ENCODE peak calls at places on chromosomes 3 and 15, in six cellular contexts. E is IMR-90, R is tibial nerve, P is Panc1, B is right lobe of liver, O is transverse colon. C is an unnamed sample.

GRCh38 chr15:39747326-39747725 is 35.3 kb downstream of the FSIP1 start:
- DNase-seq in R (no peak), O (no peak), P (no peak), B (no peak), E (peak), C (no peak)

GRCh38 chr15:47194718-47195117 is 522.6 kb upstream of the SEMA6D start:
- DNase-seq in O (no peak), E (peak), P (peak), B (no peak), R (no peak), C (no peak)

GRCh38 chr3:156298938-156299337 is 178.6 kb downstream of the KCNAB1 start:
- DNase-seq in E (no peak), R (peak), O (peak), B (peak), P (no peak), C (no peak)

GRCh38 chr3:26198609-26199008 is 408.7 kb downstream of the OXSM start:
- DNase-seq in P (no peak), E (no peak), R (no peak), B (no peak), O (no peak), C (no peak)

GRCh38 chr15:91426412-91426811 is 326.4 kb downstream of the SV2B start:
- DNase-seq in O (no peak), B (no peak), R (no peak), P (no peak), E (no peak), C (no peak)

GRCh38 chr15:41967506-41968206 is 4.7 kb downstream of the EHD4 start:
- DNase-seq in O (peak), E (peak), R (peak), B (no peak), P (no peak), C (no peak)

GRCh38 chr15:45587861-45588170 is 637 bp downstream of the BLOC1S6 start:
- DNase-seq in B (no peak), O (no peak), P (no peak), E (no peak), R (no peak), C (no peak)

GRCh38 chr3:81888822-81889557 is 127.5 kb upstream of the GBE1 start:
- DNase-seq in E (peak), B (no peak), P (no peak), O (no peak), R (no peak), C (no peak)

GRCh38 chr3:59302442-59302841 is 252.6 kb upstream of the CFAP20DC start:
- DNase-seq in O (no peak), E (no peak), P (no peak), B (no peak), R (no peak), C (no peak)

GRCh38 chr3:53236112-53236841 is 19.5 kb downstream of the TKT start:
- DNase-seq in B (peak), R (peak), E (peak), O (peak), P (no peak), C (no peak)

GRCh38 chr3:151398895-151399294 is 14.3 kb upstream of the P2RY12 start:
- DNase-seq in P (no peak), O (no peak), R (no peak), E (no peak), B (no peak), C (no peak)

GRCh38 chr3:99885085-99885484 is 67.4 kb downstream of the CMSS1 start:
- DNase-seq in B (no peak), P (no peak), R (no peak), E (no peak), O (no peak), C (no peak)

GRCh38 chr3:8482960-8483665 is 18.5 kb upstream of the LMCD1 start:
- DNase-seq in O (peak), R (peak), E (peak), P (no peak), B (peak), C (no peak)

GRCh38 chr3:28467414-28467813 is 118.8 kb upstream of the AZI2 start:
- DNase-seq in R (no peak), E (no peak), B (no peak), P (no peak), O (no peak), C (no peak)

GRCh38 chr3:30878862-30879261 is 15.6 kb downstream of the GADL1 start:
- DNase-seq in B (no peak), E (no peak), P (no peak), O (no peak), R (no peak), C (no peak)

GRCh38 chr3:52534281-52535183 is 875 bp upstream of the NT5DC2 start:
- DNase-seq in B (peak), R (no peak), E (peak), O (no peak), P (no peak), C (peak)

GRCh38 chr3:184562875-184563568 is 1.4 kb downstream of the EPHB3 start:
- DNase-seq in B (no peak), P (no peak), O (no peak), R (no peak), E (peak), C (no peak)

GRCh38 chr3:121969631-121970030 is 52.4 kb downstream of the ILDR1 start:
- DNase-seq in R (no peak), O (no peak), P (no peak), E (no peak), B (no peak), C (no peak)

GRCh38 chr3:170221924-170222646 is at the start of gene PRKCI:
- DNase-seq in P (peak), E (peak), R (peak), B (peak), O (peak), C (peak)

GRCh38 chr3:55408193-55408826 is 78.8 kb downstream of the WNT5A start:
- DNase-seq in P (no peak), B (no peak), E (peak), O (peak), R (no peak), C (no peak)

GRCh38 chr15:41492597-41493204 is 973 bp upstream of the ITPKA start:
- DNase-seq in B (no peak), R (no peak), O (no peak), P (no peak), E (no peak), C (no peak)

GRCh38 chr15:21270474-21270873 is 169.8 kb downstream of the POTEB3 start:
- DNase-seq in O (no peak), E (no peak), B (no peak), P (no peak), R (no peak), C (no peak)

GRCh38 chr15:31934821-31935220 is 95.5 kb upstream of the CHRNA7 start:
- DNase-seq in O (no peak), B (no peak), P (no peak), E (no peak), R (no peak), C (no peak)

GRCh38 chr15:96463376-96463775 is 132.9 kb downstream of the NR2F2 start:
- DNase-seq in P (no peak), B (no peak), R (no peak), E (no peak), O (no peak), C (no peak)

GRCh38 chr3:38163117-38163870 is 2.0 kb upstream of the OXSR1 start:
- DNase-seq in E (no peak), O (no peak), P (no peak), R (no peak), B (no peak), C (no peak)

GRCh38 chr3:115709135-115709534 is 85.8 kb downstream of the GAP43 start:
- DNase-seq in R (no peak), O (no peak), P (no peak), B (no peak), E (no peak), C (no peak)

GRCh38 chr3:133980550-133980949 is 49.2 kb downstream of the SLCO2A1 start:
- DNase-seq in P (no peak), R (no peak), E (no peak), O (no peak), B (no peak), C (no peak)

GRCh38 chr3:161508852-161509477 is 12.4 kb downstream of the OTOL1 start:
- DNase-seq in R (no peak), B (no peak), P (no peak), O (no peak), E (no peak), C (no peak)

GRCh38 chr3:110773413-110773954 is 298.1 kb upstream of the NECTIN3 start:
- DNase-seq in B (no peak), R (no peak), E (peak), O (no peak), P (no peak), C (no peak)

GRCh38 chr15:94412979-94413741 is 181.8 kb downstream of the MCTP2 start:
- DNase-seq in B (no peak), O (peak), E (peak), P (peak), R (no peak), C (no peak)

GRCh38 chr3:136818851-136819783 is at the start of gene SLC35G2:
- DNase-seq in R (peak), O (peak), B (peak), E (peak), P (no peak), C (peak)

GRCh38 chr15:42483677-42484076 is 7.3 kb downstream of the ZNF106 start:
- DNase-seq in R (no peak), O (no peak), P (no peak), E (no peak), B (no peak), C (no peak)

GRCh38 chr15:73293773-73294172 is 75.0 kb downstream of the HCN4 start:
- DNase-seq in R (no peak), O (no peak), B (no peak), P (no peak), E (no peak), C (no peak)

GRCh38 chr3:187967982-187968381 is 186.0 kb upstream of the LPP start:
- DNase-seq in O (no peak), R (no peak), B (no peak), E (peak), P (no peak), C (no peak)

GRCh38 chr3:71227344-71227743 is 356.2 kb downstream of the FOXP1 start:
- DNase-seq in R (no peak), P (no peak), O (no peak), B (no peak), E (no peak), C (no peak)

DNA sequence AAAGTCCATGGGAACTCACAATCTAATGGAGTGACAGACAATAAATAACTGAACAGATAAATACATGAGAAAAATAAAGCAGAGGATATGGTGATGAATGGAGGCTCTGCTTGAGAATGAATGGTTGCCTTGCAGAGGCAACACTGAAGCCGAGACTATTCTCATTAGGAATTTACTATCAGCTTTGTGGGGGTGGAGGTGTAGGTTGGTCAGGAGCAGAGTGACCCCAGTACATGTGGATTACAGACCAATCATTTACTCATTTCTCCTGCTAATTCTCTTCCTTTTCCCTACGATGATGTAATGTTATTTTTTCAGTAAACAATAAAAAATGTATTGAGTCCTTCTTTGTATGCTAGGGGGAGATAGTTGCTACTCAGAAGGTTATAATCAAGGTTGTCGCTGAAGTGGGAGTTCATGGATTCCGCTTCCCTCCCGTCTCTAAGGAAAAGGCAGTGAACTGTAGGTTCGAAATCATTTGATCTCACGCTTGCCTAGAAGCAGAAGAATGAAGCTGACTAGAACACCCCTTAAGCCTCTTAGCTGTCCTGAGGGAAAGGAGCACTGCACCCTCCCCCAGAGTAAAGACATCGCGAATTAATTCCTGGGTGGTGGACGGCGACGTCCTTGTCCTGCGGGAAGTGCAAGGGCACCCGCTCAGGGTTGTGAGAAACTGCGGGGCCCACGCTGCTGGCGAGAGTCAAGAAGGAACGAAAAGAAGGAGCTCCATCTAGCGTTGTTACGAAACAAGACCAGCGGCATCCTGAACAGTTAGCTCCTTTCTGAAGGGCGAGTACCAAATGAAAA is 213.1 kb upstream of the PFN2 start:
- DNase-seq in E (peak), B (peak), O (peak), R (peak), P (peak), C (peak)
- TF ChIP-seq CTCF in E (peak), B (peak), O (peak), R (peak), P (peak), C (peak)

GRCh38 chr3:129016725-129017530 is 15.8 kb downstream of the EFCC1 start:
- DNase-seq in P (no peak), B (no peak), O (peak), R (no peak), E (peak), C (no peak)

GRCh38 chr3:129015388-129016105 is 14.4 kb downstream of the EFCC1 start:
- DNase-seq in R (no peak), P (no peak), O (peak), E (no peak), B (peak), C (no peak)

GRCh38 chr3:129014793-129015345 is 13.8 kb downstream of the EFCC1 start:
- DNase-seq in P (no peak), E (no peak), B (no peak), R (no peak), O (no peak), C (no peak)

GRCh38 chr3:129017531-129017899 is 16.4 kb downstream of the EFCC1 start:
- DNase-seq in O (no peak), B (no peak), R (no peak), E (no peak), P (no peak), C (no peak)

GRCh38 chr3:129016366-129016724 is 15.2 kb downstream of the EFCC1 start:
- DNase-seq in P (no peak), R (no peak), E (no peak), B (no peak), O (peak), C (no peak)
- TF ChIP-seq CTCF in P (no peak), R (no peak), E (no peak), B (no peak), O (no peak), C (no peak)

GRCh38 chr3:5441401-5441800 is 253.9 kb downstream of the EDEM1 start:
- DNase-seq in B (no peak), P (no peak), O (no peak), R (no peak), E (no peak), C (no peak)
- TF ChIP-seq CTCF in B (no peak), P (no peak), O (no peak), R (no peak), E (no peak), C (no peak)

DNA sequence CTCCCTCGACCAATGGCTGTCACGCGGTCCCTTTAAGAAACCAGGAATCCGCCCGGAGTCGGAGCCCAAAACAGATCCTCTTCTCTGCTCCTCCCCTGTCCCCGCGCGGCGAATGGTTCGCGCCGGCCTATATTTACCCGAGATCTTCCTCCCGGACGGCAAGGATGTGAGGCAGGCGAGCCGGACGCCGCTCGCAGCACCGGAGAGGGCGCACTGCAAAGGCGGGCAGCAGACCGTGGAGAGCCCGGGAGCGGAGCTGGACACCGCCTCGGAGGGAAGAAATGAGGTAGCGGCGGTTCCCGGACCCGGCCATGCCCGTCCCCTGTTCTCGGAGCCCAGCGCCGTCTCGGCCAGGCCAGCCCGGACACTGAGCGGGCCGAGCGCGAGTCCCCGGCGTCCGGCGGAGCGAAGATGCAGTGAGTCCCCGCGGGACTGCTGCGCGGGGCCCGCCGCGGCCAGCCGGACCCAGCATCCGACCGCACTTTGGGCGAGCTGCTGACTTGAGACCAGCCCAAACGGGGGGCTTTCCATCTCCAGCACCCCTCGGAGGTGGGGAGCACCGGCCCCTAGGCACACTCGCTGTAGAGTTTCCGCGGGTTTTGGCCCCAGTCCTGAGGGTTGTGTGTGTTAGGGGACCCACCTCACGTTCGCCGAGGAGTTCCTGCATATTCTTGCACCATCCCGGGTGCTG is at the start of gene FAM43A:
- DNase-seq in P (peak), B (peak), O (peak), R (peak), E (peak), C (peak)
- TF ChIP-seq CTCF in P (peak), B (no peak), O (no peak), R (no peak), E (peak), C (no peak)

DNA sequence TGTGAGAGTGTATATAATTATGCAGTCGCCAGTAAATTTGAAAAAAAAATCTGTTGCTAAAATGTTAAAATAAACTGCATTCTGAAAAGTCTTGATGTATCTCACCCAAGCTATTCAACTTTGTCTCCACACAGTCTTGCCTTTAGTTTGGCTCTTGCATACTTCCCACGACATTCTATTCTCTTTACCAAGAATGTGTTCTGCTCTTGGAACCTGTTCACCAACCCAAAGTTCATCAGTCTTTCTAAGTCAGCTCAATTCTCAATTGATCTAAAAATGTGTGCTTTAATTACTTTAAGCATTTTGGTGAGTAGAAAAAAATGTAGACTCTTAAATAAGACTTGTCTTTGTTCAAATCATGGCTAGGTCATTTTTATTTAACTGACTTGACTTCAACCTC is 657.7 kb upstream of the TBL1XR1 start:
- DNase-seq in E (no peak), B (no peak), O (no peak), P (no peak), R (no peak), C (no peak)
- TF ChIP-seq CTCF in E (no peak), B (no peak), O (no peak), P (no peak), R (no peak), C (no peak)

DNA sequence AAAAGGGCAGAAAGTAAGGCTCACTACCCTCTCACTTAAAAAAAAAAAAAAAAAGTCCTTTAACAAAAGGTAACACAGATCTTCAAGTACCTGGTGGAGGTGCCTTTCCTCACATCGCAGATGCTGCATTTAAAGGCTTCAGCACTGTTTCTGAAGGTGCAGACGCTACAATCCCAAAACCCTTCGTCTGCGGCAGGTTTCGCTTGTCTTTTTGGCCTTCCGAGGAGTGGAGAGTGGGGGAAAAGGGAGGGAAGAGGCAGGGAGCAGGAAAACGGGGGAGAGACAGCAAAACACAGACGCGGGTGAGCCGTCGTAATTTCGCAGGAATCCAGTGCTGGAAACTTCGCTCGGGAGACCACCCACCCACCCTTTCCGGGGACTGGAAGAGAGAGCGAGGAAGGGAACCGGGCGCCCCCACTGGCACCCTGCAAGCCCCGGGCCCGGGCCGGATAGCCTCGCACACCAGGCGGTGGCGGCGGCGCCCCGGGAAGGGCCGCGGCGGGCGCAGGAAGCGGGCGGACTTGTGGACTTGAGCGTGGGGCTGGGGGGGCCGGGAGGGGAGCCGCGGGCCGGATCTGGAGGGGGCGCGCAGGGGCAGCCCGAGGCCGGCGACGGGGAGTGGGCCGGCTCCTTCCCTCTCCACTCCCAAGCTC is 401.7 kb downstream of the SHQ1 start:
- DNase-seq in P (no peak), O (no peak), B (no peak), R (peak), E (peak), C (peak)
- TF ChIP-seq CTCF in P (no peak), O (no peak), B (no peak), R (peak), E (peak), C (no peak)

GRCh38 chr3:10504161-10505049 is 981 bp downstream of the ATP2B2 start:
- DNase-seq in E (no peak), O (no peak), R (no peak), B (no peak), P (no peak), C (no peak)
- TF ChIP-seq CTCF in E (no peak), O (no peak), R (no peak), B (no peak), P (no peak), C (no peak)

GRCh38 chr15:49154359-49154758 is 1.0 kb downstream of the COPS2 start:
- DNase-seq in P (no peak), E (no peak), O (no peak), B (no peak), R (no peak), C (no peak)

GRCh38 chr15:49152552-49153337 is 2.7 kb downstream of the COPS2 start:
- DNase-seq in E (no peak), B (no peak), R (no peak), P (no peak), O (no peak), C (no peak)

GRCh38 chr15:49155834-49156627 is 632 bp upstream of the COPS2 start:
- DNase-seq in P (no peak), E (peak), R (no peak), B (no peak), O (peak), C (no peak)

GRCh38 chr15:49154799-49155109 is 645 bp downstream of the COPS2 start:
- DNase-seq in B (no peak), O (no peak), R (no peak), E (no peak), P (no peak), C (no peak)

GRCh38 chr15:49155110-49155833 is at the start of gene COPS2:
- DNase-seq in B (peak), R (peak), O (peak), P (peak), E (peak), C (peak)
- TF ChIP-seq CTCF in B (no peak), R (no peak), O (no peak), P (no peak), E (no peak), C (no peak)